ENCODE peak calls at places on chromosomes 12 and 14, in eight cellular contexts. M, K, D, Y, J, Q, I and X are unnamed samples.

GRCh38 chr14:95255487-95255886 is 64.2 kb downstream of the CLMN start:
- DNase-seq in M (no peak), K (no peak), D (peak; percentile 88), Y (peak; percentile 88), J (peak; percentile 86), Q (peak; percentile 69), I (peak; percentile 1), X (peak; percentile 95)

GRCh38 chr12:46744256-46744655 is 81.5 kb downstream of the SLC38A4 start:
- DNase-seq in M (no peak), K (no peak), D (no peak), Y (no peak), J (peak; percentile 2), Q (no peak), I (no peak), X (no peak)

GRCh38 chr12:66025477-66025876 is 105.1 kb downstream of the LLPH start:
- DNase-seq in M (no peak), K (no peak), D (no peak), Y (no peak), J (no peak), Q (peak; percentile 51), I (no peak), X (no peak)

GRCh38 chr12:109393437-109394345 is 46.0 kb downstream of the MYO1H start:
- DNase-seq in M (no peak), K (no peak), D (no peak), Y (no peak), J (peak; percentile 71), Q (peak; percentile 58), I (peak; percentile 53), X (peak; percentile 80)

GRCh38 chr14:35123388-35123703 is 994 bp downstream of the PRORP start:
- DNase-seq in M (no peak), K (no peak), D (no peak), Y (no peak), J (no peak), Q (no peak), I (no peak), X (no peak)

GRCh38 chr12:55612646-55613045 is 24.0 kb upstream of the OR10P1 start:
- DNase-seq in M (no peak), K (no peak), D (no peak), Y (no peak), J (no peak), Q (no peak), I (no peak), X (no peak)

GRCh38 chr14:104820669-104821228 is 19.8 kb downstream of the ZBTB42 start:
- DNase-seq in M (no peak), K (no peak), D (no peak), Y (peak; percentile 69), J (peak; percentile 69), Q (peak; percentile 74), I (peak; percentile 72), X (peak; percentile 83)

GRCh38 chr12:131443019-131444000 is 267.6 kb upstream of the SFSWAP start:
- DNase-seq in M (no peak), K (no peak), D (peak; percentile 87), Y (no peak), J (no peak), Q (no peak), I (no peak), X (no peak)

GRCh38 chr14:50403433-50403832 is 6.8 kb upstream of the CDKL1 start:
- DNase-seq in M (no peak), K (no peak), D (no peak), Y (no peak), J (no peak), Q (peak; percentile 33), I (peak; percentile 77), X (peak; percentile 52)

GRCh38 chr12:106049105-106049504 is 89.6 kb downstream of the NUAK1 start:
- DNase-seq in M (no peak), K (no peak), D (no peak), Y (no peak), J (no peak), Q (no peak), I (no peak), X (no peak)

GRCh38 chr12:124661382-124661781 is 94.0 kb upstream of the NCOR2 start:
- DNase-seq in M (no peak), K (no peak), D (no peak), Y (no peak), J (no peak), Q (no peak), I (no peak), X (no peak)

GRCh38 chr14:95891742-95892141 is 15.1 kb downstream of the TUNAR start:
- DNase-seq in M (no peak), K (no peak), D (no peak), Y (no peak), J (peak; percentile 39), Q (peak; percentile 44), I (peak; percentile 75), X (no peak)

GRCh38 chr12:13505224-13505623 is 308.7 kb downstream of the EMP1 start:
- DNase-seq in M (no peak), K (no peak), D (no peak), Y (no peak), J (no peak), Q (no peak), I (no peak), X (no peak)

GRCh38 chr14:102822311-102822863 is 45.1 kb downstream of the TRAF3 start:
- DNase-seq in M (no peak), K (no peak), D (no peak), Y (no peak), J (peak; percentile 28), Q (no peak), I (peak; percentile 28), X (no peak)

GRCh38 chr12:119940881-119941280 is 48.2 kb upstream of the BICDL1 start:
- DNase-seq in M (no peak), K (no peak), D (no peak), Y (no peak), J (peak; percentile 79), Q (peak; percentile 70), I (peak; percentile 68), X (peak; percentile 8)

GRCh38 chr14:20415723-20416622 is 2.7 kb upstream of the TEP1 start:
- DNase-seq in M (no peak), K (no peak), D (peak; percentile 4), Y (no peak), J (peak; percentile 70), Q (peak; percentile 64), I (peak; percentile 61), X (peak; percentile 73)

GRCh38 chr14:31125231-31125630 is 82.4 kb downstream of the HECTD1 start:
- DNase-seq in M (no peak), K (no peak), D (no peak), Y (no peak), J (no peak), Q (no peak), I (no peak), X (no peak)

GRCh38 chr14:96104469-96105057 is 65.4 kb downstream of the C14orf132 start:
- DNase-seq in M (no peak), K (peak; percentile 56), D (peak; percentile 97), Y (peak; percentile 87), J (peak; percentile 94), Q (peak; percentile 93), I (peak; percentile 100), X (peak; percentile 99)

GRCh38 chr14:34781242-34781641 is 66.8 kb upstream of the CFL2 start:
- DNase-seq in M (no peak), K (no peak), D (no peak), Y (no peak), J (peak; percentile 98), Q (peak; percentile 72), I (peak; percentile 96), X (peak; percentile 88)

GRCh38 chr14:77242752-77243151 is 28.3 kb downstream of the NGB start:
- DNase-seq in M (no peak), K (no peak), D (no peak), Y (no peak), J (no peak), Q (no peak), I (no peak), X (no peak)

GRCh38 chr14:95156765-95157194 is 549 bp downstream of the DICER1 start:
- DNase-seq in M (no peak), K (peak; percentile 43), D (peak; percentile 88), Y (peak; percentile 78), J (peak; percentile 40), Q (no peak), I (peak; percentile 19), X (peak; percentile 23)

GRCh38 chr12:22738945-22739344 is 114.0 kb downstream of the ETNK1 start:
- DNase-seq in M (no peak), K (no peak), D (no peak), Y (no peak), J (peak; percentile 76), Q (peak; percentile 15), I (no peak), X (peak; percentile 49)

DNA sequence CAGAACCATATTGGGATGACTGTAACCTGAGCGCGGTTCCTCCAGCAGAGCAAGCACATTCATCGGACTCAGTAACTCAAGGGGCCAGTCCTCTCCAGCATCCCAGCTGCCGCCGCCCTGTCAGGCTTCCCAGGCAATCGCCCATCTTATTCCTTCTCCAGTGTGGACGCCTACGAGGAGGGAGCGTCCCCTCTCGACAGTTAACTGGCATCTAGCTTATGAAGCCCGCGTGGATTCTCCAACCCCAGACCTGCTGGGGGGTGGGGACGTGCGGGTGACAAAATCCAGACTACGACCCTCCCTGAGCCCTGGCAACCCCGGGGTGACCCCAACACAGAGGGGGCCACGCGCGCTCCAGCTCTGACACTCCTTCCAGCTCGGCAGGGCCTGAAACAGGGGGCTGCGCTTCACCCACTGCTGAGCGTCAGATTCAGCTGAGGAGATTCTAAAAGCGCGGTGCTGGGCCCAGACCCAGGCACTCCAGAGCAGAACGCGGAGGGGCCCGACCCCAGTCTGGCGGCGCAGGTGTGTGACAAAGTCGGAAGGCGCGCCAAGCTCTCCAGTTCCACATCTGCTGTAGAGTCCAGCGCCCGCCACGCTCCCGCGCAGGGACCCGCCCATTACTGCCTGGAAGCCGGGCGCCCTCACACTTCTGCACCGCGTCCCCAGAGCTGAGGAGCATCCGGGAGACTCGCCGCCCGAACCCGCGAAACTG is 43.9 kb upstream of the ESR2 start:
- DNase-seq in M (no peak), K (no peak), D (peak; percentile 94), Y (no peak), J (peak; percentile 57), Q (peak; percentile 62), I (peak; percentile 58), X (peak; percentile 63)
- TF ChIP-seq CTCF in M (no peak), K (no peak), D (no peak), Y (no peak), J (peak; percentile 6), Q (peak; percentile 9), I (peak; percentile 17), X (peak; percentile 33)

GRCh38 chr14:64509036-64509435 is 4.5 kb downstream of the ZBTB1 start:
- DNase-seq in M (no peak), K (no peak), D (no peak), Y (no peak), J (no peak), Q (no peak), I (no peak), X (no peak)
- H3K4me3 ChIP-seq in M (no peak overlapping the region), K (no peak overlapping the region), D (no peak overlapping the region), Y (no peak overlapping the region), J (no peak overlapping the region), Q (no peak overlapping the region), I (no peak overlapping the region), X (no peak overlapping the region)

GRCh38 chr12:127280393-127281275 is 986.3 kb upstream of the TMEM132C start:
- DNase-seq in M (no peak), K (peak; percentile 21), D (peak; percentile 86), Y (peak; percentile 63), J (no peak), Q (no peak), I (no peak), X (peak; percentile 30)
- TF ChIP-seq CTCF in M (peak; percentile 78), K (peak; percentile 85), D (no peak), Y (peak; percentile 97), J (peak; percentile 71), Q (peak; percentile 81), I (peak; percentile 51), X (peak; percentile 75)

DNA sequence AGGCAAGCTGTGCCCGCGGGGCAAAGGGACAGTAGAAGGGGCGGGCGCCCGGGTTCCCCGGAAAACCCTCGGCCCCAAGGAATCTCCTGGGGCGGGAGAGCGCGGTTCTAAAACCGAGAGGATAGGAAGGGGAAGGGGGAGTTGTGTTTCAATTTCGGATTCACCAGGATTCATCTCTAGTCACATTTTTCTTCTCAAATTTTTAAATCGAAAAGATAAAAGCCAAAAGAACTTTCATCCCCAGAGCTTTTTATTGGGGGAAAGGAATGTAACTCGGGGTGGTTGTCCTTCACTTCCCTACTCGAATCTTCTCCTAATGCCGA is 1.4 kb downstream of the BMP4 start:
- DNase-seq in M (no peak), K (no peak), D (no peak), Y (no peak), J (no peak), Q (peak; percentile 7), I (no peak), X (no peak)
- H3K4me3 ChIP-seq in M (peak overlapping the region; percentile 53), K (peak overlapping the region; percentile 84), D (peak overlapping the region; percentile 34), Y (peak overlapping the region; percentile 30), J (peak overlapping the region; percentile 65), Q (peak overlapping the region; percentile 65), I (peak overlapping the region; percentile 58), X (peak overlapping the region; percentile 11)